ENCODE peak calls at places on chromosome 10, in ten cellular contexts. One of them, this sample, is unnamed.

GRCh38 chr10:78401882-78402367 is 368.3 kb downstream of the RPS24 start:
- DNase-seq in GM10248: no peak
- DNase-seq in stimulated activated CD4-positive, alpha-beta T cell treated with anti-CD3 and anti-CD28 coated beads, Interleukin-4, amount 100 ng/mL, for 1 hour: no peak
- DNase-seq in lung: no peak
- DNase-seq in transverse colon: no peak
- DNase-seq in nucleus accumbens: no peak
- DNase-seq in ELR: no peak
- DNase-seq in omental fat pad: no peak
- DNase-seq in ACHN: no peak
- DNase-seq in HEK293T: no peak
- DNase-seq in this sample: no peak

GRCh38 chr10:116011929-116012328 is 261.1 kb downstream of the GFRA1 start:
- DNase-seq in ELR: no peak
- DNase-seq in nucleus accumbens: no peak
- DNase-seq in HEK293T: no peak
- DNase-seq in lung: no peak
- DNase-seq in omental fat pad: no peak
- DNase-seq in transverse colon: no peak
- DNase-seq in GM10248: no peak
- DNase-seq in ACHN: no peak
- DNase-seq in stimulated activated CD4-positive, alpha-beta T cell treated with anti-CD3 and anti-CD28 coated beads, Interleukin-4, amount 100 ng/mL, for 1 hour: no peak
- DNase-seq in this sample: no peak

GRCh38 chr10:126969310-126969709 is 64.1 kb downstream of the DOCK1 start:
- DNase-seq in stimulated activated CD4-positive, alpha-beta T cell treated with anti-CD3 and anti-CD28 coated beads, Interleukin-4, amount 100 ng/mL, for 1 hour: no peak
- DNase-seq in HEK293T: peak
- DNase-seq in lung: no peak
- DNase-seq in ELR: peak
- DNase-seq in GM10248: no peak
- DNase-seq in ACHN: peak
- DNase-seq in omental fat pad: no peak
- DNase-seq in nucleus accumbens: no peak
- DNase-seq in transverse colon: peak
- DNase-seq in this sample: no peak

GRCh38 chr10:107430446-107430845 is 265.9 kb upstream of the SORCS1 start:
- DNase-seq in HEK293T: no peak
- DNase-seq in omental fat pad: no peak
- DNase-seq in ACHN: no peak
- DNase-seq in transverse colon: no peak
- DNase-seq in lung: no peak
- DNase-seq in ELR: no peak
- DNase-seq in GM10248: no peak
- DNase-seq in nucleus accumbens: no peak
- DNase-seq in stimulated activated CD4-positive, alpha-beta T cell treated with anti-CD3 and anti-CD28 coated beads, Interleukin-4, amount 100 ng/mL, for 1 hour: no peak
- DNase-seq in this sample: no peak

GRCh38 chr10:30384791-30385201 is 35.7 kb upstream of the MTPAP start:
- DNase-seq in lung: no peak
- DNase-seq in GM10248: no peak
- DNase-seq in HEK293T: no peak
- DNase-seq in transverse colon: no peak
- DNase-seq in ELR: peak
- DNase-seq in omental fat pad: no peak
- DNase-seq in stimulated activated CD4-positive, alpha-beta T cell treated with anti-CD3 and anti-CD28 coated beads, Interleukin-4, amount 100 ng/mL, for 1 hour: no peak
- DNase-seq in nucleus accumbens: no peak
- DNase-seq in ACHN: peak
- DNase-seq in this sample: no peak

GRCh38 chr10:96587255-96588059 is 645 bp upstream of the TM9SF3 start:
- DNase-seq in nucleus accumbens: peak
- DNase-seq in lung: peak
- DNase-seq in GM10248: no peak
- DNase-seq in transverse colon: peak
- DNase-seq in ACHN: peak
- DNase-seq in omental fat pad: no peak
- DNase-seq in HEK293T: no peak
- DNase-seq in ELR: peak
- DNase-seq in stimulated activated CD4-positive, alpha-beta T cell treated with anti-CD3 and anti-CD28 coated beads, Interleukin-4, amount 100 ng/mL, for 1 hour: peak
- DNase-seq in this sample: no peak

GRCh38 chr10:114925675-114926204 is 12.3 kb upstream of the TRUB1 start:
- DNase-seq in ELR: peak
- DNase-seq in lung: no peak
- DNase-seq in stimulated activated CD4-positive, alpha-beta T cell treated with anti-CD3 and anti-CD28 coated beads, Interleukin-4, amount 100 ng/mL, for 1 hour: no peak
- DNase-seq in nucleus accumbens: no peak
- DNase-seq in HEK293T: peak
- DNase-seq in omental fat pad: no peak
- DNase-seq in ACHN: peak
- DNase-seq in GM10248: peak
- DNase-seq in transverse colon: no peak
- DNase-seq in this sample: peak

GRCh38 chr10:133388265-133388972 is 5.5 kb upstream of the MTG1 start:
- DNase-seq in HEK293T: no peak
- DNase-seq in lung: no peak
- DNase-seq in transverse colon: no peak
- DNase-seq in GM10248: no peak
- DNase-seq in ELR: peak
- DNase-seq in stimulated activated CD4-positive, alpha-beta T cell treated with anti-CD3 and anti-CD28 coated beads, Interleukin-4, amount 100 ng/mL, for 1 hour: no peak
- DNase-seq in ACHN: no peak
- DNase-seq in omental fat pad: no peak
- DNase-seq in nucleus accumbens: no peak
- DNase-seq in this sample: peak

GRCh38 chr10:13706604-13707003 is 119.8 kb downstream of the PRPF18 start:
- DNase-seq in lung: no peak
- DNase-seq in omental fat pad: no peak
- DNase-seq in ELR: no peak
- DNase-seq in HEK293T: no peak
- DNase-seq in nucleus accumbens: no peak
- DNase-seq in transverse colon: peak
- DNase-seq in stimulated activated CD4-positive, alpha-beta T cell treated with anti-CD3 and anti-CD28 coated beads, Interleukin-4, amount 100 ng/mL, for 1 hour: no peak
- DNase-seq in ACHN: no peak
- DNase-seq in GM10248: no peak
- DNase-seq in this sample: no peak

GRCh38 chr10:24721254-24722106 is 2.2 kb downstream of the ARHGAP21 start:
- DNase-seq in GM10248: no peak
- DNase-seq in stimulated activated CD4-positive, alpha-beta T cell treated with anti-CD3 and anti-CD28 coated beads, Interleukin-4, amount 100 ng/mL, for 1 hour: no peak
- DNase-seq in lung: peak
- DNase-seq in omental fat pad: no peak
- DNase-seq in nucleus accumbens: peak
- DNase-seq in ACHN: no peak
- DNase-seq in HEK293T: no peak
- DNase-seq in ELR: peak
- DNase-seq in transverse colon: peak
- DNase-seq in this sample: no peak

GRCh38 chr10:27449571-27449970 is 54.5 kb upstream of the RAB18 start:
- DNase-seq in omental fat pad: no peak
- DNase-seq in GM10248: no peak
- DNase-seq in lung: no peak
- DNase-seq in HEK293T: no peak
- DNase-seq in stimulated activated CD4-positive, alpha-beta T cell treated with anti-CD3 and anti-CD28 coated beads, Interleukin-4, amount 100 ng/mL, for 1 hour: no peak
- DNase-seq in ELR: no peak
- DNase-seq in ACHN: no peak
- DNase-seq in transverse colon: no peak
- DNase-seq in nucleus accumbens: no peak
- DNase-seq in this sample: no peak

GRCh38 chr10:83582407-83583095 is 556.8 kb upstream of the GHITM start:
- DNase-seq in ACHN: no peak
- DNase-seq in lung: no peak
- DNase-seq in omental fat pad: no peak
- DNase-seq in GM10248: no peak
- DNase-seq in HEK293T: no peak
- DNase-seq in nucleus accumbens: no peak
- DNase-seq in ELR: no peak
- DNase-seq in transverse colon: no peak
- DNase-seq in stimulated activated CD4-positive, alpha-beta T cell treated with anti-CD3 and anti-CD28 coated beads, Interleukin-4, amount 100 ng/mL, for 1 hour: no peak
- DNase-seq in this sample: no peak

GRCh38 chr10:126060232-126060935 is 164.0 kb downstream of the FANK1 start:
- DNase-seq in nucleus accumbens: no peak
- DNase-seq in transverse colon: no peak
- DNase-seq in ELR: peak
- DNase-seq in HEK293T: no peak
- DNase-seq in ACHN: no peak
- DNase-seq in stimulated activated CD4-positive, alpha-beta T cell treated with anti-CD3 and anti-CD28 coated beads, Interleukin-4, amount 100 ng/mL, for 1 hour: no peak
- DNase-seq in GM10248: no peak
- DNase-seq in omental fat pad: no peak
- DNase-seq in lung: no peak
- DNase-seq in this sample: no peak

GRCh38 chr10:112344261-112344660 is 29.7 kb upstream of the ACSL5 start:
- DNase-seq in omental fat pad: no peak
- DNase-seq in lung: no peak
- DNase-seq in nucleus accumbens: no peak
- DNase-seq in ELR: no peak
- DNase-seq in GM10248: no peak
- DNase-seq in HEK293T: no peak
- DNase-seq in ACHN: no peak
- DNase-seq in transverse colon: peak
- DNase-seq in stimulated activated CD4-positive, alpha-beta T cell treated with anti-CD3 and anti-CD28 coated beads, Interleukin-4, amount 100 ng/mL, for 1 hour: no peak
- DNase-seq in this sample: no peak

GRCh38 chr10:5490698-5491464 is 8.5 kb downstream of the CALML5 start:
- DNase-seq in GM10248: no peak
- DNase-seq in lung: no peak
- DNase-seq in ACHN: no peak
- DNase-seq in nucleus accumbens: no peak
- DNase-seq in transverse colon: no peak
- DNase-seq in HEK293T: no peak
- DNase-seq in omental fat pad: no peak
- DNase-seq in ELR: no peak
- DNase-seq in stimulated activated CD4-positive, alpha-beta T cell treated with anti-CD3 and anti-CD28 coated beads, Interleukin-4, amount 100 ng/mL, for 1 hour: no peak
- DNase-seq in this sample: no peak

GRCh38 chr10:32906595-32906994 is 51.4 kb downstream of the ITGB1 start:
- DNase-seq in HEK293T: no peak
- DNase-seq in ACHN: no peak
- DNase-seq in lung: no peak
- DNase-seq in ELR: peak
- DNase-seq in nucleus accumbens: no peak
- DNase-seq in GM10248: no peak
- DNase-seq in stimulated activated CD4-positive, alpha-beta T cell treated with anti-CD3 and anti-CD28 coated beads, Interleukin-4, amount 100 ng/mL, for 1 hour: no peak
- DNase-seq in omental fat pad: no peak
- DNase-seq in transverse colon: no peak
- DNase-seq in this sample: no peak

GRCh38 chr10:94567714-94568520 is 22.3 kb downstream of the HELLS start:
- DNase-seq in HEK293T: no peak
- DNase-seq in lung: no peak
- DNase-seq in nucleus accumbens: no peak
- DNase-seq in GM10248: no peak
- DNase-seq in stimulated activated CD4-positive, alpha-beta T cell treated with anti-CD3 and anti-CD28 coated beads, Interleukin-4, amount 100 ng/mL, for 1 hour: no peak
- DNase-seq in ACHN: peak
- DNase-seq in transverse colon: no peak
- DNase-seq in ELR: peak
- DNase-seq in omental fat pad: no peak
- DNase-seq in this sample: no peak

GRCh38 chr10:78850611-78851010 is 218.2 kb upstream of the ZMIZ1 start:
- DNase-seq in HEK293T: no peak
- DNase-seq in GM10248: no peak
- DNase-seq in omental fat pad: no peak
- DNase-seq in nucleus accumbens: no peak
- DNase-seq in stimulated activated CD4-positive, alpha-beta T cell treated with anti-CD3 and anti-CD28 coated beads, Interleukin-4, amount 100 ng/mL, for 1 hour: no peak
- DNase-seq in ACHN: no peak
- DNase-seq in ELR: no peak
- DNase-seq in transverse colon: no peak
- DNase-seq in lung: no peak
- DNase-seq in this sample: no peak

GRCh38 chr10:100518761-100519241 is 860 bp downstream of the SEC31B start:
- DNase-seq in ELR: peak
- DNase-seq in omental fat pad: peak
- DNase-seq in lung: peak
- DNase-seq in GM10248: peak
- DNase-seq in ACHN: peak
- DNase-seq in HEK293T: peak
- DNase-seq in nucleus accumbens: peak
- DNase-seq in stimulated activated CD4-positive, alpha-beta T cell treated with anti-CD3 and anti-CD28 coated beads, Interleukin-4, amount 100 ng/mL, for 1 hour: peak
- DNase-seq in transverse colon: peak
- DNase-seq in this sample: peak

GRCh38 chr10:436013-436697 is 253.3 kb downstream of the DIP2C start:
- DNase-seq in nucleus accumbens: no peak
- DNase-seq in ELR: no peak
- DNase-seq in ACHN: no peak
- DNase-seq in lung: no peak
- DNase-seq in omental fat pad: no peak
- DNase-seq in HEK293T: no peak
- DNase-seq in transverse colon: no peak
- DNase-seq in stimulated activated CD4-positive, alpha-beta T cell treated with anti-CD3 and anti-CD28 coated beads, Interleukin-4, amount 100 ng/mL, for 1 hour: no peak
- DNase-seq in GM10248: no peak
- DNase-seq in this sample: no peak

GRCh38 chr10:119824299-119824698 is 48.3 kb downstream of the MCMBP start:
- DNase-seq in lung: no peak
- DNase-seq in stimulated activated CD4-positive, alpha-beta T cell treated with anti-CD3 and anti-CD28 coated beads, Interleukin-4, amount 100 ng/mL, for 1 hour: no peak
- DNase-seq in nucleus accumbens: no peak
- DNase-seq in ELR: no peak
- DNase-seq in transverse colon: no peak
- DNase-seq in ACHN: no peak
- DNase-seq in GM10248: no peak
- DNase-seq in omental fat pad: no peak
- DNase-seq in HEK293T: no peak
- DNase-seq in this sample: no peak

GRCh38 chr10:86594535-86594934 is 59.8 kb upstream of the OPN4 start:
- DNase-seq in ACHN: no peak
- DNase-seq in omental fat pad: no peak
- DNase-seq in ELR: peak
- DNase-seq in GM10248: no peak
- DNase-seq in nucleus accumbens: no peak
- DNase-seq in transverse colon: no peak
- DNase-seq in HEK293T: no peak
- DNase-seq in lung: no peak
- DNase-seq in stimulated activated CD4-positive, alpha-beta T cell treated with anti-CD3 and anti-CD28 coated beads, Interleukin-4, amount 100 ng/mL, for 1 hour: no peak
- DNase-seq in this sample: no peak

GRCh38 chr10:124534821-124535601 is 73.4 kb downstream of the LHPP start:
- DNase-seq in ACHN: no peak
- DNase-seq in stimulated activated CD4-positive, alpha-beta T cell treated with anti-CD3 and anti-CD28 coated beads, Interleukin-4, amount 100 ng/mL, for 1 hour: no peak
- DNase-seq in ELR: no peak
- DNase-seq in omental fat pad: no peak
- DNase-seq in nucleus accumbens: no peak
- DNase-seq in GM10248: no peak
- DNase-seq in lung: no peak
- DNase-seq in HEK293T: no peak
- DNase-seq in transverse colon: no peak
- DNase-seq in this sample: no peak

GRCh38 chr10:71985542-71986250 is 21.5 kb downstream of the CHST3 start:
- DNase-seq in ACHN: no peak
- DNase-seq in HEK293T: no peak
- DNase-seq in lung: no peak
- DNase-seq in nucleus accumbens: no peak
- DNase-seq in GM10248: peak
- DNase-seq in omental fat pad: no peak
- DNase-seq in stimulated activated CD4-positive, alpha-beta T cell treated with anti-CD3 and anti-CD28 coated beads, Interleukin-4, amount 100 ng/mL, for 1 hour: no peak
- DNase-seq in ELR: no peak
- DNase-seq in transverse colon: no peak
- DNase-seq in this sample: no peak

GRCh38 chr10:62348029-62348428 is 26.1 kb upstream of the ZNF365 start:
- DNase-seq in ACHN: no peak
- DNase-seq in transverse colon: no peak
- DNase-seq in HEK293T: no peak
- DNase-seq in nucleus accumbens: no peak
- DNase-seq in GM10248: no peak
- DNase-seq in omental fat pad: no peak
- DNase-seq in stimulated activated CD4-positive, alpha-beta T cell treated with anti-CD3 and anti-CD28 coated beads, Interleukin-4, amount 100 ng/mL, for 1 hour: no peak
- DNase-seq in lung: no peak
- DNase-seq in ELR: peak
- DNase-seq in this sample: no peak

GRCh38 chr10:120477723-120478270 is 20.8 kb downstream of the PLPP4 start:
- DNase-seq in stimulated activated CD4-positive, alpha-beta T cell treated with anti-CD3 and anti-CD28 coated beads, Interleukin-4, amount 100 ng/mL, for 1 hour: no peak
- DNase-seq in ELR: peak
- DNase-seq in nucleus accumbens: no peak
- DNase-seq in transverse colon: no peak
- DNase-seq in ACHN: no peak
- DNase-seq in GM10248: no peak
- DNase-seq in lung: no peak
- DNase-seq in HEK293T: no peak
- DNase-seq in omental fat pad: no peak
- DNase-seq in this sample: no peak

GRCh38 chr10:127919418-127920191 is 12.7 kb downstream of the PTPRE start:
- DNase-seq in omental fat pad: no peak
- DNase-seq in nucleus accumbens: no peak
- DNase-seq in ACHN: peak
- DNase-seq in stimulated activated CD4-positive, alpha-beta T cell treated with anti-CD3 and anti-CD28 coated beads, Interleukin-4, amount 100 ng/mL, for 1 hour: no peak
- DNase-seq in ELR: peak
- DNase-seq in GM10248: no peak
- DNase-seq in HEK293T: peak
- DNase-seq in lung: no peak
- DNase-seq in transverse colon: no peak
- DNase-seq in this sample: no peak

GRCh38 chr10:110641256-110641655 is 2.9 kb upstream of the RBM20 start:
- DNase-seq in GM10248: no peak
- DNase-seq in transverse colon: peak
- DNase-seq in ACHN: peak
- DNase-seq in stimulated activated CD4-positive, alpha-beta T cell treated with anti-CD3 and anti-CD28 coated beads, Interleukin-4, amount 100 ng/mL, for 1 hour: peak
- DNase-seq in nucleus accumbens: no peak
- DNase-seq in ELR: peak
- DNase-seq in omental fat pad: no peak
- DNase-seq in lung: no peak
- DNase-seq in HEK293T: no peak
- DNase-seq in this sample: peak

This sample was measured in activated naive CD8-positive, alpha-beta T cell treated with anti-CD3 and anti-CD28 coated beads, Interleukin-2, amount 50 U/mL, for 24 hours.